ENCODE peak calls at places on chromosomes 3 and 15, in five cellular contexts. T is NCI-H1694, W is D341Med, N is EL, P is endodermal cell. F is an unnamed sample.

GRCh38 chr3:184345678-184346144 is 8.3 kb downstream of the FAM131A start:
- DNase-seq in W (peak), P (peak), N (peak), T (peak), F (peak)

GRCh38 chr3:139520028-139520737 is 19.4 kb downstream of the RBP1 start:
- DNase-seq in W (peak), N (peak), P (peak), T (no peak), F (no peak)

GRCh38 chr3:191051037-191051436 is 148.0 kb upstream of the OSTN start:
- DNase-seq in N (peak), P (no peak), W (peak), T (peak), F (peak)

GRCh38 chr3:187679638-187680396 is 9.6 kb upstream of the SST start:
- DNase-seq in T (peak), P (peak), W (peak), N (peak), F (peak)

GRCh38 chr15:73994912-73995622 is 551 bp downstream of the PML start:
- DNase-seq in W (peak), P (peak), T (no peak), N (no peak), F (no peak)

GRCh38 chr15:51223771-51224229 is 114.6 kb downstream of the CYP19A1 start:
- DNase-seq in N (peak), P (no peak), T (no peak), W (no peak), F (peak)

GRCh38 chr3:14424711-14425573 is 22.5 kb downstream of the SLC6A6 start:
- DNase-seq in W (no peak), T (no peak), N (peak), P (no peak), F (no peak)

GRCh38 chr3:115518100-115518852 is 105.0 kb upstream of the GAP43 start:
- DNase-seq in W (peak), P (peak), T (peak), N (peak), F (peak)

GRCh38 chr15:31459011-31459748 is 132.5 kb downstream of the KLF13 start:
- DNase-seq in T (no peak), W (no peak), P (no peak), N (no peak), F (no peak)

GRCh38 chr3:170751083-170751893 is 118.7 kb downstream of the RPL22L1 start:
- DNase-seq in P (no peak), T (peak), W (no peak), N (peak), F (peak)

GRCh38 chr3:58386966-58387365 is 46.7 kb downstream of the PDHB start:
- DNase-seq in N (peak), P (no peak), T (no peak), W (no peak), F (peak)

GRCh38 chr15:31516459-31516858 is 189.8 kb downstream of the KLF13 start:
- DNase-seq in N (no peak), P (no peak), W (peak), T (no peak), F (no peak)

GRCh38 chr15:43505723-43506122 is 11.7 kb upstream of the MAP1A start:
- DNase-seq in T (no peak), P (no peak), N (peak), W (peak), F (no peak)

GRCh38 chr15:27438403-27439375 is 467.7 kb downstream of the GABRG3 start:
- DNase-seq in N (no peak), T (no peak), P (no peak), W (no peak), F (no peak)

GRCh38 chr3:144189044-144189443 is 217.4 kb downstream of the DIPK2A start:
- DNase-seq in N (peak), T (no peak), W (no peak), P (peak), F (no peak)

GRCh38 chr3:37905987-37906674 is 44.5 kb downstream of the CTDSPL start:
- DNase-seq in P (no peak), N (peak), W (no peak), T (no peak), F (peak)

GRCh38 chr3:159892171-159892791 is 96.4 kb upstream of the IL12A start:
- DNase-seq in T (no peak), W (no peak), N (no peak), P (no peak), F (no peak)

GRCh38 chr3:58164916-58165821 is 45.6 kb downstream of the DNASE1L3 start:
- DNase-seq in P (peak), T (no peak), W (no peak), N (no peak), F (no peak)

F was measured in A172.